ENCODE peak calls at places on chromosomes 16 and 17, in four cellular contexts. P is AG09319, Q is fibroblast of villous mesenchyme, Z is astrocyte. X is an unnamed sample.

GRCh38 chr17:6568186-6568758 is 11.9 kb upstream of the PITPNM3 start:
- DNase-seq in P (no peak), Q (no peak), Z (no peak), X (no peak)

GRCh38 chr17:2982854-2983636 is 80.4 kb downstream of the OR1D5 start:
- DNase-seq in P (peak; percentile 75), Q (peak; percentile 93), Z (peak; percentile 61), X (peak; percentile 86)

GRCh38 chr17:41519501-41520224 is 973 bp upstream of the KRT15 start:
- DNase-seq in P (no peak), Q (no peak), Z (no peak), X (no peak)

GRCh38 chr16:48335961-48336360 is 49.3 kb downstream of the SIAH1 start:
- DNase-seq in P (no peak), Q (peak; percentile 87), Z (peak; percentile 77), X (peak; percentile 73)

GRCh38 chr16:23504453-23505179 is 5.7 kb downstream of the GGA2 start:
- DNase-seq in P (peak; percentile 7), Q (peak; percentile 91), Z (peak; percentile 93), X (peak; percentile 93)

GRCh38 chr16:13448346-13448745 is 471.6 kb upstream of the ERCC4 start:
- DNase-seq in P (no peak), Q (no peak), Z (no peak), X (no peak)

GRCh38 chr17:7930841-7931631 is 710 bp downstream of the TRAPPC1 start:
- DNase-seq in P (no peak), Q (no peak), Z (no peak), X (no peak)

GRCh38 chr16:19375561-19376158 is 42.0 kb upstream of the TMC5 start:
- DNase-seq in P (peak; percentile 14), Q (peak; percentile 66), Z (no peak), X (peak; percentile 38)

GRCh38 chr17:36807496-36808180 is 129.6 kb upstream of the LHX1 start:
- DNase-seq in P (no peak), Q (no peak), Z (no peak), X (no peak)

GRCh38 chr17:77725851-77726250 is 232.7 kb upstream of the TNRC6C start:
- DNase-seq in P (no peak), Q (no peak), Z (no peak), X (no peak)

GRCh38 chr17:32960815-32961214 is 30.8 kb upstream of the SPACA3 start:
- DNase-seq in P (no peak), Q (peak; percentile 16), Z (no peak), X (peak; percentile 43)

GRCh38 chr16:2770781-2771111 is 6.3 kb downstream of the ELOB start:
- DNase-seq in P (no peak), Q (no peak), Z (no peak), X (no peak)

GRCh38 chr17:21500064-21500463 is 123.9 kb downstream of the KCNJ12 start:
- DNase-seq in P (no peak), Q (no peak), Z (no peak), X (no peak)

GRCh38 chr16:8798174-8798527 is 512 bp downstream of the PMM2 start:
- DNase-seq in P (no peak), Q (no peak), Z (no peak), X (peak; percentile 37)

GRCh38 chr17:50640701-50641338 is 6.1 kb downstream of the ABCC3 start:
- DNase-seq in P (no peak), Q (peak; percentile 88), Z (no peak), X (no peak)

GRCh38 chr17:77308768-77309726 is 168.3 kb downstream of the SEC14L1 start:
- DNase-seq in P (no peak), Q (peak; percentile 89), Z (peak; percentile 73), X (peak; percentile 89)

GRCh38 chr16:86516618-86517003 is 6.3 kb downstream of the FOXF1 start:
- DNase-seq in P (no peak), Q (peak; percentile 77), Z (no peak), X (peak; percentile 21)

GRCh38 chr17:652310-652709 is 62.3 kb downstream of the VPS53 start:
- DNase-seq in P (no peak), Q (no peak), Z (peak; percentile 32), X (peak; percentile 76)

GRCh38 chr16:87834668-87835473 is 34.4 kb downstream of the SLC7A5 start:
- DNase-seq in P (no peak), Q (peak; percentile 80), Z (no peak), X (no peak)

GRCh38 chr17:69704935-69705334 is 290.4 kb downstream of the MAP2K6 start:
- DNase-seq in P (no peak), Q (no peak), Z (no peak), X (no peak)

GRCh38 chr17:7880076-7880868 is 8.3 kb upstream of the CHD3 start:
- DNase-seq in P (no peak), Q (no peak), Z (no peak), X (no peak)

GRCh38 chr17:13753151-13753550 is 151.4 kb upstream of the HS3ST3A1 start:
- DNase-seq in P (no peak), Q (no peak), Z (no peak), X (no peak)

GRCh38 chr16:27749547-27749875 is 199.6 kb downstream of the KATNIP start:
- DNase-seq in P (no peak), Q (no peak), Z (no peak), X (no peak)

GRCh38 chr17:48376926-48377325 is 53.1 kb downstream of the SKAP1 start:
- DNase-seq in P (no peak), Q (no peak), Z (no peak), X (no peak)

GRCh38 chr17:48375356-48375755 is 54.7 kb downstream of the SKAP1 start:
- DNase-seq in P (no peak), Q (peak; percentile 44), Z (peak; percentile 49), X (peak; percentile 79)

GRCh38 chr17:48373882-48374281 is 56.1 kb downstream of the SKAP1 start:
- DNase-seq in P (no peak), Q (no peak), Z (no peak), X (no peak)

GRCh38 chr17:48373130-48373844 is 56.7 kb downstream of the SKAP1 start:
- DNase-seq in P (no peak), Q (no peak), Z (no peak), X (no peak)

DNA sequence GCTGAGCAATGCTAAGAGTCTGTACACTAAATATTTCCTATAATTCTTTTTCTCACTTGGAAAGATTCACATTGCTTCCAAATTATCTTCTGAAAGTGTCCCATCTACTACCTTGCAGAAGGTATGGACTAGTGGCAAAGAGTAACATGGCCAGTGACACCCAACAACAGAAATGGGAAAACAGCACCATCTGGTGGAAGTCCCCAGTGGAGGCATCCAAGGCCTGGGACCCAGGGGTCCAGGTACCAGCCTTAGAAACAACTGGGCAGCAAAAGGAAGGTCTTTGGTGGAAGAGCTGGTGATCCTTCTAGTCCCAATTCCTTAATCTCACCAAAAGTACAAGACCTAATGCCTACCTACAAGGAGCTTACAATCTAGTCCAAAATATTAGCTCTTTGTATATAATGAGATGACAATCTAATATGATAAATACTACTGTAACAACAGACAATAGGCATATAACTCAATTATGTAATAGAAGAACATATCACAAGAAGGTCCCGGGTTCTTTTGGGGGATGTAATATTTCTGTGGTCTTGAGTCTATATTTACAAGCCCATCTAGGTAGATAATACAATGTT is 55.3 kb downstream of the SKAP1 start:
- DNase-seq in P (no peak), Q (peak; percentile 4), Z (no peak), X (no peak)
- TF ChIP-seq CTCF in P (no peak), Q (peak; percentile 55), Z (no peak), X (peak; percentile 30)

GRCh38 chr17:67994827-67995567 is 1.3 kb downstream of the C17orf58 start:
- DNase-seq in P (peak; percentile 81), Q (peak; percentile 80), Z (peak; percentile 69), X (peak; percentile 87)
- TF ChIP-seq CTCF in P (no peak), Q (no peak), Z (no peak), X (no peak)

GRCh38 chr16:47134550-47134949 is 9.2 kb downstream of the NETO2 start:
- DNase-seq in P (no peak), Q (no peak), Z (no peak), X (no peak)

GRCh38 chr16:47129755-47130435 is 13.8 kb downstream of the NETO2 start:
- DNase-seq in P (no peak), Q (no peak), Z (no peak), X (no peak)

GRCh38 chr16:47136101-47136820 is 7.5 kb downstream of the NETO2 start:
- DNase-seq in P (no peak), Q (peak; percentile 21), Z (peak; percentile 76), X (no peak)

DNA sequence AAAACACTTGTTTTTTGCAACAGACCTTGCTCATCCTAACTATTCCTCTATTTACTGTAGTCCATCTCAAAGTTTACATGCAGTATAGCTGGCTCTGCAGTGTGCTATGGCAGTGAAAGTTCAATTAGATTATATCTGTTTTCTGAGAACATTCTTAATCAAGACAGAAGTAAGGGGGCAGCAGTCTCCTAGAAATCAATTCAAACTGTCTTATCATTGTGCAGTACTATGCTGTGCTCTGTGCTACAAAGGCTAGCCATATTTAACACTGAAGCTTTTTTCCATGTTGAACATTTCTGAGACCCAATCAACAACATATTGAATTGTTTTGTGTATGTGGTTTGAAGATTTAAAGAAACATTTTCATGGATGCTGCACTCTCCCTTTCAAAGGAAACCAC is 11.4 kb downstream of the NETO2 start:
- DNase-seq in P (no peak), Q (no peak), Z (no peak), X (no peak)
- TF ChIP-seq CTCF in P (no peak), Q (peak; percentile 14), Z (no peak), X (no peak)

DNA sequence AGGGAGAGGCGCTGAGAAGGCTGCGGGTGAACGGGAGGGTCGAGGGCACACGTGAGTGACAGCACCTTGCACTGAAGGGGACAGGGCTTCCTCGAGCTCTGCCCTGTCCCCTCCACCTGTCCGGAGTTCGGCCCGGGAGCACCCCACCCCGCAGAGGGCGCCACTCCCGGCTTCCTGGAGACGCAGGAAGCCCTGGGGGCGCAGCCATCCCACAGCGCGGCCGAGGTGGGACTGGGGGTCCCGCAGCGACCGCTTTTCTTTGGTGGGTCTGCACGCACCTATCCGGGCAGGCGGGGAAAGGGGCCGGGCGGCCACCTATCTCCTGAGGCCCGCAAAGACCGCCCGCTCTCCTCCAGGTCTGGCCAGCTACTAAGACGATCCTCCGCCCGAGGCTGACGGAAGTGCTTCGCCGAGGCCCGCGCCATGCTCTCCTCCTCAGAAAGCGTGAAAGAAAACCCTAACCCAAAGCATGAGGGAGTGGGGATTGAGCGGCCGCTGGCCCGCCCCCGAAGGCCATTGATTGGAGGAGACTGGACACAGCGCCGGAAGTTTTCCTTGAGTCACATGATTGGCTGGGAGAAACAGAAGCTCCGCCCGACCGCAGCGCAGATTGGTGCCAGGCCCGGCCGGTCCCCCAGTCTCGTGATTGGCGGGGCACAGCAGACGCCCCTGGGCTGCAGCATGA is 34.4 kb downstream of the DDX19A start:
- DNase-seq in P (peak; percentile 89), Q (peak; percentile 90), Z (peak; percentile 93), X (peak; percentile 96)
- TF ChIP-seq CTCF in P (peak; percentile 33), Q (peak; percentile 12), Z (no peak), X (peak; percentile 38)

DNA sequence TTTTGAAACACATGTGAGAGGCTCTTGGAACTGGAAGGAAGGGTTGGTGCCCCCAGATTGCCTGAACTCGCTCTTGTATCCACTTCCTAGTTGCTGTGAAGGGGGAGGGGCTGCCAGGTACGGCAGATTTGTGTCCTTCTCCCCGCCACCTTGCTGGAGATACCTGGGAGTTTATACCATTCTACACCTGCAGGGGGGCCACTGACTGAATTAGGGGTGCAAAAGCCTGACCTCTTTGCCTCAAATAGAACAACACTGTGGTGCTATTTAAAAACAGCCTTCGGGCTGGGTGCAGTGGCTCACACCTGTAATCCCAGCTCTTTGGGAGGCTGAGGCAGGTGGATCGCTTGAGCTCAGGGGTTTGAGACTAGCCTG is 35.1 kb upstream of the IL34 start:
- DNase-seq in P (no peak), Q (no peak), Z (no peak), X (no peak)
- TF ChIP-seq CTCF in P (no peak), Q (no peak), Z (no peak), X (no peak)